ENCODE peak calls at places on chromosomes 16 and 17, in six cellular contexts. C, L, A, S, B and D are unnamed samples.
A peak's percentile ranks its signal among the peaks of the same experiment; 100 is the strongest.

GRCh38 chr16:59320657-59321056 is 586.5 kb upstream of the GOT2 start:
- DNase-seq in L (no peak), A (no peak), S (no peak), B (no peak), C (no peak), D (no peak)

GRCh38 chr17:67427410-67427809 is 50.3 kb downstream of the PITPNC1 start:
- DNase-seq in S (no peak), L (no peak), C (no peak), A (no peak), B (no peak), D (no peak)

GRCh38 chr16:30769379-30770089 is 7.4 kb downstream of the RNF40 start:
- DNase-seq in S (peak; percentile 22), L (no peak), C (no peak), B (no peak), A (no peak), D (no peak)

GRCh38 chr17:1108560-1108809 is 71.3 kb downstream of the ABR start:
- DNase-seq in S (peak; percentile 70), C (no peak), A (no peak), B (no peak), L (no peak), D (no peak)

GRCh38 chr16:8572919-8573724 is 17.2 kb downstream of the TMEM114 start:
- DNase-seq in L (no peak), C (peak; percentile 65), S (no peak), A (no peak), B (no peak), D (no peak)

GRCh38 chr17:81459224-81459623 is 53.4 kb downstream of the ACTG1 start:
- DNase-seq in C (no peak), L (no peak), S (no peak), B (no peak), A (no peak), D (no peak)

GRCh38 chr17:50735287-50735686 is 15.9 kb downstream of the LUC7L3 start:
- DNase-seq in C (no peak), B (no peak), S (no peak), A (no peak), L (no peak), D (no peak)

GRCh38 chr16:46689492-46690280 is at the start of gene ORC6:
- DNase-seq in L (peak; percentile 89), C (peak; percentile 96), S (peak; percentile 97), A (peak; percentile 63), B (peak; percentile 99), D (peak; percentile 87)

GRCh38 chr16:23423496-23424049 is 29.4 kb downstream of the COG7 start:
- DNase-seq in A (peak; percentile 86), B (peak; percentile 92), L (peak; percentile 97), S (peak; percentile 59), C (peak; percentile 94), D (peak; percentile 95)

GRCh38 chr17:2237521-2237921 is 66.1 kb downstream of the SMG6 start:
- DNase-seq in B (peak; percentile 73), L (no peak), A (no peak), S (no peak), C (peak; percentile 63), D (no peak)

GRCh38 chr17:40301315-40301714 is 7.7 kb upstream of the RARA start:
- DNase-seq in B (no peak), A (no peak), L (no peak), C (no peak), S (no peak), D (no peak)

GRCh38 chr17:81277421-81277820 is 17.7 kb downstream of the SLC38A10 start:
- DNase-seq in A (no peak), C (no peak), S (peak; percentile 57), B (no peak), L (no peak), D (no peak)

GRCh38 chr17:81046131-81046769 is 11.3 kb downstream of the BAIAP2 start:
- DNase-seq in A (no peak), B (no peak), L (no peak), S (no peak), C (no peak), D (no peak)

GRCh38 chr17:42697108-42697811 is 14.9 kb downstream of the CNTNAP1 start:
- DNase-seq in L (no peak), C (no peak), B (no peak), A (no peak), S (peak; percentile 7), D (no peak)

GRCh38 chr16:89473136-89473712 is 17.1 kb downstream of the ANKRD11 start:
- DNase-seq in B (no peak), S (no peak), C (no peak), L (no peak), A (no peak), D (no peak)

GRCh38 chr17:2551928-2552327 is 40.2 kb upstream of the METTL16 start:
- DNase-seq in L (no peak), S (no peak), A (no peak), B (no peak), C (no peak), D (no peak)

GRCh38 chr16:85413713-85414663 is 199.1 kb upstream of the GSE1 start:
- DNase-seq in B (no peak), L (no peak), C (no peak), A (no peak), S (peak; percentile 11), D (no peak)

GRCh38 chr16:81752225-81752875 is 26.7 kb upstream of the PLCG2 start:
- DNase-seq in C (no peak), L (no peak), B (peak; percentile 80), S (peak; percentile 61), A (no peak), D (no peak)

GRCh38 chr17:8696951-8697745 is 47.5 kb downstream of the CCDC42 start:
- DNase-seq in B (peak; percentile 93), S (no peak), C (peak; percentile 96), L (peak; percentile 97), A (peak; percentile 84), D (no peak)

GRCh38 chr17:72145972-72146755 is 25.3 kb downstream of the SOX9 start:
- DNase-seq in B (no peak), A (no peak), L (no peak), C (no peak), S (no peak), D (no peak)

GRCh38 chr16:85539629-85540291 is 73.4 kb upstream of the GSE1 start:
- DNase-seq in S (no peak), C (no peak), L (no peak), A (no peak), B (no peak), D (no peak)

GRCh38 chr16:66480265-66481080 is 53.4 kb downstream of the BEAN1 start:
- DNase-seq in C (no peak), L (no peak), B (peak; percentile 60), S (peak; percentile 23), A (no peak), D (no peak)

GRCh38 chr16:4847774-4848587 is 700 bp downstream of the UBN1 start:
- DNase-seq in L (no peak), C (peak; percentile 70), A (no peak), B (peak; percentile 75), S (peak; percentile 67), D (peak; percentile 19)
- TF ChIP-seq CTCF in L (no peak), C (no peak), A (no peak), B (no peak), S (no peak), D (no peak)

GRCh38 chr17:51860934-51861561 is 297.5 kb downstream of the CA10 start:
- DNase-seq in B (no peak), C (peak; percentile 16), L (no peak), S (peak; percentile 33), A (no peak), D (no peak)
- TF ChIP-seq CTCF in B (no peak), C (peak; percentile 47), L (no peak), S (peak; percentile 34), A (peak; percentile 70), D (no peak)

DNA sequence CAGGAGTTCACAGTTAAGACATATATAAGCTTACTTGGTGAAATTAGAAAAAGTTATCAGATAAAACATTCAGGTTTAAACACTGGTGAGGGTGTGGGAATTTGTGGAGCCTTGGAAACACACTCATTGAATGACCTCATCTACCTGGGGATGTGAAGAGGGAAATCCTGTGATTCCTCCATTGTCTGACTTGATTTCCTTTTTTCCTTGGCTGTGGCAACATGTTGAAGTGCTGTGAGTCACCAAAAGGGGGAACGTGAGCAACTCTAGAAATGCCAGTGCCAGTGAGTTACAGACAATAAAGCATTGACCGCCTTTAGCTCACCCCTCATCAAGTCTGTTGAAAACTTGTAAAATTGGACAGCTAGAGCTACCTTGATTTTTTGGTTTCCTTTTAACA is 1.8 kb downstream of the HMOX2 start:
- DNase-seq in C (peak; percentile 66), L (no peak), S (no peak), B (no peak), A (no peak), D (no peak)
- TF ChIP-seq CTCF in C (peak; percentile 44), L (peak; percentile 25), S (no peak), B (no peak), A (peak; percentile 10), D (peak; percentile 13)

DNA sequence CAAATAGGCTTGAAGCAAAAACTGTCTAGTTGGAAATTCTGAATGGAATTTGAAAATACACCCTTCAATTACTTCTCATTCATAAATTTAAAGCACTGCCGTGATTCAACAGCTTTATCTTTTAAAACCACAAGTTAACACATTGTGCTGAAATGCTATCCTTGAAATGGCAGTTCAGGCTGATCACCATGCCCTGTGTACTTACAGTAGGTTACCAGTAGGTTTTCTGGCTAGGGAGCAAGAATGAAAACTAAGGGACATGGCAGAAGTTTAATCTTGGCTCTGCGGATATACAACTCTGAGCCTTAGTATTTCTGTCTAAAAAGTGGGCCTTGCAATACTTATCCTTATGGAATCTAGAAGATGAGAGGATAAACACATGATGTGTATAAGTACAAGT is 28.0 kb downstream of the NXPH3 start:
- DNase-seq in B (no peak), S (no peak), L (no peak), A (no peak), C (peak; percentile 33), D (no peak)
- TF ChIP-seq CTCF in B (no peak), S (no peak), L (peak; percentile 13), A (no peak), C (peak; percentile 26), D (no peak)

DNA sequence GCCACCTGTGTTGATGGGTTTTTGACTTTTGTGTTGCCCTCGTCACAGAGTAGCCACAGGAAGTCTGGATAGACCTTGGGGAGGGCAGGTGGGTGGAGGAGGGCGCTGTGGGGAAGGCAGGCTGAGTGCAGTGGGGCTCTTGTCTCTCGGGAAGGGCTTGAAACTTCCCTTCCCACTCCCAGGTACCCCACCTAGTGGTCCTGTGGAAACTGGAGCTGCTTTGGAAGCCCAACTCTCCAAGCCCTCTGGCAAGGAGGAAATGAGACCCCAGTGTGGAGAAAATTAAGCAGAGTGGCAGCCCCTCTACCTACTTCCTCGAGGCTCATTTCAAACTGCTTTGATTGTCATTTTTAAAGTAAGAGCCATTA is 9.2 kb downstream of the CA5A start:
- DNase-seq in B (no peak), S (no peak), L (no peak), A (no peak), C (no peak), D (no peak)
- TF ChIP-seq CTCF in B (no peak), S (no peak), L (peak; percentile 15), A (no peak), C (no peak), D (no peak)

GRCh38 chr16:83330251-83330650 is 477.5 kb upstream of the HSBP1 start:
- DNase-seq in L (no peak), S (no peak), A (no peak), C (no peak), B (no peak), D (no peak)
- TF ChIP-seq CTCF in L (no peak), S (no peak), A (no peak), C (no peak), B (no peak), D (no peak)

DNA sequence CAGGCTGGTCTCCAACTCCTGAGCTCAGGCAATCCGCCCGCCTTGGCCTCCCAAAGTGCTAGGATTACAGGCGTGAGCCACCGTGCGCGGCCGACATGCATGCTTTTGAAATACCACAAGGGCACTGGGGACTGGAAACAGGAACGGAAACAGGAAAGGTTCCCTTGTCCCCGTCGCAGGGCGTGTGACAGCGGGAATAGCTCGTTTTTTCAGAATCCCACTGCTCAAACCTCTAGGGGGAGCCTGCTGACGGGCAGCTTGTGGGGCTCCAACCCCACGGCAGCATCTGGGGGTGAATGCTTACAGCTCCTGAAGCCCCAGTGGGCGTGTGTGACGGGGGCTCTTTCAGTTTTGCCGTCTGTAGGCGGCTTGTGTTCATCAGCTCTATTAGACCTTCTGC is 18.8 kb upstream of the ASGR2 start:
- DNase-seq in S (no peak), A (no peak), C (no peak), L (no peak), B (peak; percentile 73), D (no peak)
- TF ChIP-seq CTCF in S (no peak), A (peak; percentile 31), C (peak; percentile 41), L (peak; percentile 51), B (no peak), D (peak; percentile 35)